ENCODE peak calls at places on chromosomes 11 and 22, in six cellular contexts. I is HFF-Myc; C is stimulated activated CD4-positive, alpha-beta T cell treated with anti-CD3 and anti-CD28 coated beads, Interleukin-15, amount 100 ng/mL, for 48 hours; H is A172; S is ACHN; Z is activated CD4-positive, alpha-beta T cell treated with anti-CD3 and anti-CD28 coated beads, Interleukin-2, amount 50 U/mL, for 4 hours. G is an unnamed sample.

GRCh38 chr11:134283461-134284230 is 7.5 kb downstream of the GLB1L3 start:
- DNase-seq in I (no peak), C (no peak), H (no peak), S (no peak), Z (no peak), G (no peak)

GRCh38 chr11:126528075-126528474 is 172.6 kb downstream of the ST3GAL4 start:
- DNase-seq in Z (no peak), S (no peak), H (no peak), C (no peak), I (no peak), G (no peak)

GRCh38 chr22:46046299-46046685 is 69.3 kb upstream of the WNT7B start:
- DNase-seq in H (no peak), Z (no peak), I (no peak), S (no peak), C (no peak), G (no peak)

GRCh38 chr11:102147632-102148031 is 37.4 kb downstream of the YAP1 start:
- DNase-seq in H (no peak), C (no peak), I (no peak), Z (no peak), S (no peak), G (no peak)

GRCh38 chr22:37563153-37564081 is 3.1 kb downstream of the CDC42EP1 start:
- DNase-seq in H (peak; percentile 85), C (no peak), I (peak; percentile 62), Z (no peak), S (peak; percentile 94), G (no peak)

GRCh38 chr11:17918049-17918605 is 94.7 kb downstream of the SERGEF start:
- DNase-seq in C (no peak), I (no peak), H (no peak), Z (no peak), S (no peak), G (no peak)

GRCh38 chr11:97019305-97019704 is 629.5 kb downstream of the JRKL start:
- DNase-seq in C (no peak), Z (no peak), H (no peak), I (no peak), S (no peak), G (no peak)

GRCh38 chr11:46281374-46281831 is 3.9 kb downstream of the CREB3L1 start:
- DNase-seq in Z (no peak), I (no peak), H (no peak), C (no peak), S (no peak), G (no peak)

G was measured in Panc1.